ENCODE peak calls at places on chromosomes 4 and X, in eight cellular contexts. O is aorta, K is GM23338, E is endodermal cell, R is heart left ventricle, C is OCI-LY7, G is psoas muscle, P is HCT116. N is an unnamed sample.

GRCh38 chrX:10579018-10579752 is 41.2 kb downstream of the MID1 start:
- DNase-seq in O (no peak), K (no peak), E (no peak), R (no peak), C (no peak), G (no peak), P (peak; percentile 78), N (peak; percentile 43)

GRCh38 chr4:154958621-154959358 is 177.7 kb downstream of the RBM46 start:
- DNase-seq in O (peak; percentile 61), K (no peak), E (no peak), R (peak; percentile 73), C (no peak), G (peak; percentile 19), P (no peak), N (no peak)

GRCh38 chr4:8478801-8479744 is 38.5 kb downstream of the TRMT44 start:
- DNase-seq in O (no peak), K (no peak), E (peak; percentile 52), R (no peak), C (no peak), G (no peak), P (no peak), N (no peak)

GRCh38 chr4:37648084-37648817 is 37.9 kb downstream of the RELL1 start:
- DNase-seq in O (peak; percentile 55), K (no peak), E (peak; percentile 89), R (peak; percentile 71), C (no peak), G (peak; percentile 58), P (peak; percentile 77), N (peak; percentile 96)

GRCh38 chrX:3044196-3044595 is 2.9 kb downstream of the ARSF start:
- DNase-seq in O (no peak), K (no peak), E (peak; percentile 9), R (no peak), C (no peak), G (no peak), P (no peak), N (no peak)

GRCh38 chr4:95469617-95470016 is 79.2 kb downstream of the UNC5C start:
- DNase-seq in O (no peak), K (no peak), E (no peak), R (no peak), C (no peak), G (no peak), P (no peak), N (no peak)

GRCh38 chr4:88439161-88439760 is 17.7 kb upstream of the HERC5 start:
- DNase-seq in O (no peak), K (peak; percentile 85), E (no peak), R (no peak), C (no peak), G (no peak), P (no peak), N (no peak)

GRCh38 chrX:23790147-23790497 is 7.1 kb downstream of the SAT1 start:
- DNase-seq in O (no peak), K (no peak), E (no peak), R (no peak), C (no peak), G (no peak), P (no peak), N (peak; percentile 59)

GRCh38 chr4:7295917-7296660 is 103.8 kb downstream of the SORCS2 start:
- DNase-seq in O (no peak), K (peak; percentile 21), E (peak; percentile 71), R (peak; percentile 43), C (no peak), G (peak; percentile 45), P (peak; percentile 10), N (peak; percentile 4)

GRCh38 chrX:150899191-150899757 is 806 bp upstream of the CD99L2 start:
- DNase-seq in O (peak; percentile 67), K (peak; percentile 50), E (peak; percentile 73), R (peak; percentile 57), C (peak; percentile 71), G (peak; percentile 35), P (no peak), N (peak; percentile 25)

GRCh38 chr4:84583871-84584373 is 995 bp downstream of the CDS1 start:
- DNase-seq in O (no peak), K (no peak), E (no peak), R (peak; percentile 20), C (no peak), G (no peak), P (no peak), N (no peak)

GRCh38 chr4:56435001-56435747 is at the start of gene PPAT:
- DNase-seq in O (peak; percentile 99), K (peak; percentile 98), E (peak; percentile 99), R (peak; percentile 98), C (peak; percentile 98), G (peak; percentile 98), P (peak; percentile 94), N (peak; percentile 98)

GRCh38 chr4:38424171-38424871 is 239.7 kb upstream of the KLF3 start:
- DNase-seq in O (no peak), K (peak; percentile 61), E (peak; percentile 79), R (peak; percentile 40), C (no peak), G (no peak), P (no peak), N (peak; percentile 54)

GRCh38 chrX:115402299-115402698 is 112.8 kb downstream of the LUZP4 start:
- DNase-seq in O (no peak), K (no peak), E (no peak), R (no peak), C (no peak), G (no peak), P (no peak), N (no peak)

GRCh38 chrX:63754141-63754859 is 30.7 kb downstream of the ARHGEF9 start:
- DNase-seq in O (peak; percentile 50), K (no peak), E (peak; percentile 41), R (peak; percentile 23), C (peak; percentile 32), G (no peak), P (no peak), N (peak; percentile 26)

GRCh38 chr4:6377626-6378492 is 94.6 kb downstream of the PPP2R2C start:
- DNase-seq in O (peak; percentile 26), K (no peak), E (no peak), R (no peak), C (no peak), G (no peak), P (no peak), N (no peak)

GRCh38 chr4:17324431-17324830 is 187.5 kb downstream of the QDPR start:
- DNase-seq in O (no peak), K (peak; percentile 81), E (peak; percentile 79), R (no peak), C (peak; percentile 69), G (peak; percentile 16), P (peak; percentile 29), N (peak; percentile 7)

GRCh38 chr4:54061067-54061466 is 3.3 kb downstream of the CHIC2 start:
- DNase-seq in O (no peak), K (no peak), E (no peak), R (no peak), C (no peak), G (no peak), P (no peak), N (no peak)
- H3K4me1 ChIP-seq in O (peaks cover 6% of the 10 kb centered on the region), K (peaks cover 31% of the 10 kb centered on the region), E (peaks cover 4% of the 10 kb centered on the region), R (peaks cover 81% of the 10 kb centered on the region), C (peaks cover 77% of the 10 kb centered on the region), G (peaks cover 71% of the 10 kb centered on the region), P (peaks cover 5% of the 10 kb centered on the region), N (peaks cover 5% of the 10 kb centered on the region)

GRCh38 chr4:108146819-108147218 is 21.9 kb downstream of the LEF1 start:
- DNase-seq in O (no peak), K (peak; percentile 57), E (peak; percentile 86), R (no peak), C (no peak), G (no peak), P (no peak), N (no peak)

GRCh38 chr4:108143515-108143914 is 25.2 kb downstream of the LEF1 start:
- DNase-seq in O (no peak), K (peak; percentile 13), E (no peak), R (no peak), C (no peak), G (no peak), P (no peak), N (no peak)

GRCh38 chr4:108146346-108146745 is 22.4 kb downstream of the LEF1 start:
- DNase-seq in O (no peak), K (no peak), E (no peak), R (no peak), C (no peak), G (no peak), P (no peak), N (no peak)

GRCh38 chr4:108142870-108143269 is 25.9 kb downstream of the LEF1 start:
- DNase-seq in O (no peak), K (no peak), E (no peak), R (no peak), C (no peak), G (no peak), P (no peak), N (no peak)

DNA sequence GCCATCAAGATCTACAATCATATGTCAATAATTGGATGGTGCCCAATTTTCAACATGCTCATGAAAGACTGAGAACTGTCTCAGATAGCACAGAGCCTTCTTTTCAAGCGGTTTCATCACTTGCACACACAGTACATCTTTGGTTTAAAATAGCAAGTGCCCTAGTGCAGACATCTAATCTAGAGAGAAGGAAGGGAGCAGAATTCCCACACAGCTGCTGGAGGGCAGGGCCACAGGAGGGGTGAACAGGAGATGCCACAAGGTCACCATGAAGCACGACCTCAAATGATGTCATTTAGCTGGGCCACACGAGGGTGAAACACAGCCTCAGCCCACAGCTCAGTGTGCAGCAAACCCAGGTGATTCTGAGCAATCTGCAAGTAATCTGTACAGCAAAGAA is 24.3 kb downstream of the LEF1 start:
- DNase-seq in O (no peak), K (no peak), E (no peak), R (no peak), C (no peak), G (no peak), P (no peak), N (no peak)
- H3K4me1 ChIP-seq in O (no peaks in the 10 kb centered on the region), K (peaks cover 42% of the 10 kb centered on the region), E (no peaks in the 10 kb centered on the region), R (no peaks in the 10 kb centered on the region), C (peaks cover 64% of the 10 kb centered on the region), G (no peaks in the 10 kb centered on the region), P (no peaks in the 10 kb centered on the region), N (no peaks in the 10 kb centered on the region)

GRCh38 chrX:48918644-48919340 is at the start of gene PIM2:
- DNase-seq in O (peak; percentile 94), K (peak; percentile 96), E (peak; percentile 95), R (peak; percentile 93), C (peak; percentile 95), G (peak; percentile 88), P (peak; percentile 63), N (peak; percentile 91)
- H3K4me1 ChIP-seq in O (no peaks in the 10 kb centered on the region), K (peaks cover 36% of the 10 kb centered on the region), E (no peaks in the 10 kb centered on the region), R (no peaks in the 10 kb centered on the region), C (peaks cover 57% of the 10 kb centered on the region), G (no peaks in the 10 kb centered on the region), P (peaks cover 5% of the 10 kb centered on the region), N (no peaks in the 10 kb centered on the region)

GRCh38 chrX:109843963-109844751 is 111.1 kb upstream of the ACSL4 start:
- DNase-seq in O (peak; percentile 49), K (no peak), E (no peak), R (no peak), C (no peak), G (no peak), P (no peak), N (peak; percentile 61)

GRCh38 chrX:109842611-109843010 is 109.6 kb upstream of the ACSL4 start:
- DNase-seq in O (no peak), K (no peak), E (no peak), R (no peak), C (no peak), G (no peak), P (no peak), N (no peak)

GRCh38 chrX:109847257-109848187 is 114.5 kb upstream of the ACSL4 start:
- DNase-seq in O (no peak), K (no peak), E (no peak), R (no peak), C (no peak), G (no peak), P (no peak), N (peak; percentile 33)

GRCh38 chrX:109848451-109849050 is 115.5 kb upstream of the ACSL4 start:
- DNase-seq in O (no peak), K (peak; percentile 10), E (no peak), R (no peak), C (no peak), G (no peak), P (no peak), N (no peak)

GRCh38 chrX:109845996-109846395 is 112.9 kb upstream of the ACSL4 start:
- DNase-seq in O (no peak), K (no peak), E (no peak), R (no peak), C (no peak), G (no peak), P (no peak), N (no peak)
- H3K4me1 ChIP-seq in O (peaks cover 2% of the 10 kb centered on the region), K (peaks cover 13% of the 10 kb centered on the region), E (no peaks in the 10 kb centered on the region), R (no peaks in the 10 kb centered on the region), C (no peaks in the 10 kb centered on the region), G (no peaks in the 10 kb centered on the region), P (no peaks in the 10 kb centered on the region), N (peaks cover 2% of the 10 kb centered on the region)

N was measured in small intestine.